ENCODE peak calls at places on chromosomes 7 and 10, in four cellular contexts. H is Panc1, L is transverse colon, Y is brain microvascular endothelial cell. P is an unnamed sample.
A peak's percentile ranks its signal among the peaks of the same experiment; 100 is the strongest.

GRCh38 chr7:138892016-138892630 is 89.1 kb downstream of the KIAA1549 start:
- DNase-seq in Y (no peak), H (no peak), L (no peak), P (no peak)

GRCh38 chr7:45919947-45920542 is 1.0 kb downstream of the IGFBP3 start:
- DNase-seq in Y (no peak), H (no peak), L (no peak), P (no peak)

GRCh38 chr7:135980665-135981180 is 3.6 kb upstream of the MTPN start:
- DNase-seq in Y (peak; percentile 39), L (peak; percentile 39), H (no peak), P (no peak)

GRCh38 chr10:33325929-33326328 is 8.5 kb downstream of the NRP1 start:
- DNase-seq in Y (no peak), H (no peak), L (no peak), P (no peak)

GRCh38 chr7:156308976-156309620 is 331.5 kb upstream of the RNF32 start:
- DNase-seq in L (no peak), Y (no peak), H (no peak), P (no peak)

GRCh38 chr10:26486985-26487850 is 49.1 kb downstream of the APBB1IP start:
- DNase-seq in H (no peak), L (peak; percentile 17), Y (peak; percentile 90), P (no peak)

GRCh38 chr10:132916421-132916841 is 25.9 kb downstream of the CFAP46 start:
- DNase-seq in L (no peak), Y (no peak), H (no peak), P (no peak)

GRCh38 chr10:68331455-68332258 is at the start of gene HNRNPH3:
- DNase-seq in Y (peak; percentile 93), L (peak; percentile 99), H (peak; percentile 89), P (peak; percentile 98)

GRCh38 chr10:3975016-3975415 is 190.0 kb upstream of the KLF6 start:
- DNase-seq in Y (no peak), L (no peak), H (no peak), P (no peak)

GRCh38 chr10:48580236-48580635 is 24.6 kb downstream of the ARHGAP22 start:
- DNase-seq in H (no peak), L (no peak), Y (no peak), P (no peak)

GRCh38 chr7:106260136-106260561 is 24.6 kb downstream of the NAMPT start:
- DNase-seq in H (no peak), L (no peak), Y (no peak), P (no peak)

GRCh38 chr10:59595584-59595983 is 114.1 kb downstream of the SLC16A9 start:
- DNase-seq in Y (no peak), L (no peak), H (no peak), P (no peak)

GRCh38 chr10:58588673-58589265 is 76.1 kb downstream of the BICC1 start:
- DNase-seq in Y (no peak), H (no peak), L (no peak), P (peak; percentile 10)

GRCh38 chr7:95725170-95725569 is 47.2 kb upstream of the DYNC1I1 start:
- DNase-seq in Y (no peak), H (no peak), L (no peak), P (peak; percentile 15)

GRCh38 chr10:60363187-60363586 is 26.5 kb downstream of the ANK3 start:
- DNase-seq in H (no peak), Y (no peak), L (no peak), P (no peak)

GRCh38 chr10:92112462-92112861 is 178.4 kb downstream of the CPEB3 start:
- DNase-seq in H (no peak), L (no peak), Y (no peak), P (no peak)

GRCh38 chr10:21363087-21363752 is 162.3 kb downstream of the SKIDA1 start:
- DNase-seq in H (no peak), L (no peak), Y (no peak), P (no peak)

GRCh38 chr10:6382081-6382480 is 179.3 kb downstream of the PFKFB3 start:
- DNase-seq in L (peak; percentile 15), H (no peak), Y (no peak), P (no peak)

GRCh38 chr7:45872116-45873034 is 507 bp downstream of the CCDC201 start:
- DNase-seq in L (no peak), H (no peak), Y (no peak), P (no peak)

GRCh38 chr10:89471110-89471814 is 56.9 kb downstream of the IFIT5 start:
- DNase-seq in Y (no peak), H (no peak), L (no peak), P (no peak)

GRCh38 chr7:137937202-137937560 is 64.7 kb downstream of the CREB3L2 start:
- DNase-seq in Y (no peak), H (no peak), L (no peak), P (no peak)

GRCh38 chr7:142567676-142568075 is 181.6 kb upstream of the PRSS1 start:
- DNase-seq in Y (no peak), L (no peak), H (no peak), P (no peak)

GRCh38 chr10:70160798-70161197 is 9.5 kb downstream of the SAR1A start:
- DNase-seq in Y (no peak), L (no peak), H (no peak), P (no peak)

GRCh38 chr10:123156091-123156490 is 1.9 kb downstream of the BUB3 start:
- DNase-seq in Y (peak; percentile 49), L (no peak), H (no peak), P (no peak)

GRCh38 chr10:42979730-42980467 is 97.0 kb upstream of the RET start:
- DNase-seq in Y (no peak), L (no peak), H (no peak), P (no peak)

GRCh38 chr7:25854608-25855497 is 297.1 kb upstream of the NFE2L3 start:
- DNase-seq in L (peak; percentile 81), H (no peak), Y (peak; percentile 99), P (peak; percentile 88)

GRCh38 chr10:95330966-95331453 is 40.2 kb upstream of the PDLIM1 start:
- DNase-seq in L (no peak), H (no peak), Y (no peak), P (no peak)

GRCh38 chr7:18109762-18110161 is 82.1 kb upstream of the PRPS1L1 start:
- DNase-seq in L (no peak), H (no peak), Y (no peak), P (no peak)

GRCh38 chr7:102154425-102154824 is 132.2 kb upstream of the SH2B2 start:
- DNase-seq in H (no peak), L (no peak), Y (no peak), P (no peak)
- H3K27ac ChIP-seq in H (no peak overlapping the region), L (no peak overlapping the region), Y (no peak overlapping the region), P (no peak overlapping the region)

DNA sequence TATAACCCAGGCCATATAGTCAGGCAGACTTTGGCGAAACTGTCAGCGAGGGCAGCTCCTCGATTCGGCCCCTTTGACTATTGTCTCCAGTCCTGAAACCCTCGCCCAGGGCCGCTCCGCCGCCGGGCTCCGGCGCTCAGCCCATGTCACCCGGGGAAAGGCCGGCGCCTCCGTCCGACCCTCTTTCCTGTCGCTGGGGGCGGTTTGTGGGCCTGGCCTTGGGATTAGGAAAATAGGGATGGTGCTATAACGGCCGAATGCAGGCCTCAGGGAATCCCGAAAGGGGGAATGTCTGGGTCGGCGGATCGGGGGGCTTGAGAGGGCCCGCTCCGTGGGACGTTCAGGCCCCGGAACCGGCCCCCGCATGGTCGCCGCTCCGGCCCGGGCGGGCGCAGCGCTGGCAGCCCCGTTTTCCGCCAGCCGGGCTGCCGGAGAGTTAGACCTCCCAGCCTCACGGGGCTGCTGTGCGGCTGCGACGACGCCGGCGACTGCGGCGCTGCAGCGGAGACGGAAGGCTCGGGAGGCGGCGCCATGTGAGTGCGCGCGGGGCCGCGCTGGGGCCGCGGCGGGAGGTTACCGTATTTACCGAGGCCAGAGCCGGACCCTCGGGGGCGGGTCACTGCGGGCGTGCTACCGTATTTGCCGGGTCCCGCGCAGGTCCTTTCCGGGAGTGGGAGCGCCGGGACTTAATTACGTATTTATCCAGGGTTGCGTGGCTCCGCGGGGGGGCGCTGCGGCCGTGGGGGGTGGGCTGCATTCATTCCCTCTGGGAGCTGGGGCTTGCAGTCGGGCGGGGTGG is 25.9 kb downstream of the ZNF775 start:
- DNase-seq in L (peak; percentile 92), H (no peak), Y (peak; percentile 78), P (peak; percentile 92)
- TF ChIP-seq CTCF in L (no peak), H (no peak), Y (peak; percentile 26), P (no peak)

GRCh38 chr10:119633538-119634218 is 17.5 kb upstream of the BAG3 start:
- DNase-seq in H (no peak), Y (no peak), L (no peak), P (no peak)
- H3K27ac ChIP-seq in H (no peak overlapping the region), Y (no peak overlapping the region), L (no peak overlapping the region), P (no peak overlapping the region)

GRCh38 chr7:37848297-37848696 is at the start of gene NME8:
- DNase-seq in L (no peak), Y (no peak), H (no peak), P (no peak)

DNA sequence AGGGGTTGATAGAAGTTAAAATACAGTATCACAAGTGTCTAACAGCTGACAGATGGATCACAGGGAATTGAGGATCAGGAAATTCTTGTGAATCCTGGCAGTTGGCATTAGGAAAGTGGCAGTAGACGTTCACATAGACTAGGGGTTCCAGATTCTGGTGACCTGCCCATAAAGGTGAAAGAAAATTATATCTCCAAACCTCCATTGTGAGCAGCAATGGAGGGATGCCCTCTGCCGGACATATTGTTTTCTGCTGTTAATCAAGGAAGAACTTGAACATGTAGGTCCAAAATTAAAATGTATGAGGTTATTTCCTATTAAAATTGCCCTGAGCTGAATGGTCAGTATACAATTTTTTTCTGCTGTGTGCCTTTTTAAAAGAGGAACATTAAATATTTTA is 5.1 kb downstream of the NME8 start:
- DNase-seq in H (no peak), Y (no peak), L (no peak), P (peak; percentile 19)
- TF ChIP-seq CTCF in H (peak; percentile 77), Y (no peak), L (no peak), P (peak; percentile 31)

GRCh38 chr7:82511542-82511941 is 68.0 kb upstream of the CACNA2D1 start:
- DNase-seq in L (no peak), Y (no peak), H (no peak), P (no peak)
- H3K27ac ChIP-seq in L (no peak overlapping the region), Y (no peak overlapping the region), H (no peak overlapping the region), P (no peak overlapping the region)

DNA sequence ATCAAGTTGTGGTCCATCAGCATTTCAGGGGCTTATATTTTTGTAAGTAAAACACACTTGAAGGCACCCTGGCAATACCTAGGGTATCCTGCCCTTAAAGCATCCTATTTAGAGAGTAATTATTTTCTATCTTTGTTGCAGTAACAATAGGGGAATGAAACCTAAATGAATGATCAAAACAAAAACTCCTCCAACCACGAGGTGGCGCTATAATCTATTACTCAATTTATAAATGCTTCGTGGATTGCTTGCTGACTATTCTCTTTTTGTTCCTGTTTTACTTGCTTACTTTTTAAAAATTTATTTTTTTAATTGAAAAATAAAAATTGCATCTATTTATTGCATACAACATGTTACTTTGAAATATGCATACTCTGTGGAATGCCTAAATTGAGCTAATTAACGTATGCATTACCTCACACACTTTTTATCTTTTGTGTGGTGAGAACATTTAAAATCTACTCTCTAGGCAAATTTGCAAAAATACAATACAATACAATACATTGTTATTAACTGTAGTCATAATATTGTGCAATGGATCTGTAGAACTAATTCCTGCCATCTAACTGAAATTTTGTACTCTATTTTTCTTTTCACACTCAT is 147.7 kb upstream of the BMPER start:
- DNase-seq in H (peak; percentile 22), L (no peak), Y (peak; percentile 59), P (peak; percentile 27)
- TF ChIP-seq CTCF in H (peak; percentile 73), L (peak; percentile 71), Y (peak; percentile 47), P (no peak)

GRCh38 chr7:868189-868486 is 8.2 kb upstream of the GET4 start:
- DNase-seq in Y (no peak), L (no peak), H (no peak), P (no peak)
- H3K27ac ChIP-seq in Y (no peak overlapping the region), L (peak overlapping the region; percentile 78), H (no peak overlapping the region), P (no peak overlapping the region)

P was measured in WERI-Rb-1.